ENCODE peak calls at places on chromosomes 11 and 22, in nine cellular contexts. S is spleen, E is Peyer's patch, V is A549, I is endothelial cell of umbilical vein, U is HepG2, Y is transverse colon, K is ovary, W is IMR-90. Q is an unnamed sample.

GRCh38 chr22:30017375-30017774 is 62.9 kb upstream of the HORMAD2 start:
- DNase-seq in S (no peak), E (no peak), V (no peak), I (peak), U (no peak), Y (no peak), K (no peak), W (peak), Q (no peak)

GRCh38 chr22:46156031-46156430 is 5.7 kb downstream of the PPARA start:
- DNase-seq in S (no peak), E (no peak), V (no peak), I (no peak), U (no peak), Y (no peak), K (no peak), W (no peak), Q (no peak)

GRCh38 chr11:134474070-134474860 is 62.2 kb upstream of the B3GAT1 start:
- DNase-seq in S (no peak), E (no peak), V (no peak), I (no peak), U (no peak), Y (no peak), K (no peak), W (no peak), Q (no peak)

GRCh38 chr11:8111636-8112035 is 30.6 kb downstream of the TUB start:
- DNase-seq in S (peak), E (no peak), V (no peak), I (no peak), U (no peak), Y (no peak), K (no peak), W (no peak), Q (no peak)

GRCh38 chr11:95650271-95650670 is 139.3 kb downstream of the FAM76B start:
- DNase-seq in S (no peak), E (no peak), V (no peak), I (peak), U (no peak), Y (no peak), K (no peak), W (no peak), Q (no peak)

GRCh38 chr11:1341928-1342524 is 32.6 kb upstream of the TOLLIP start:
- DNase-seq in S (no peak), E (no peak), V (peak), I (no peak), U (no peak), Y (no peak), K (no peak), W (peak), Q (peak)

GRCh38 chr11:92149996-92150395 is 74.6 kb upstream of the FAT3 start:
- DNase-seq in S (no peak), E (no peak), V (peak), I (no peak), U (no peak), Y (no peak), K (no peak), W (peak), Q (no peak)

GRCh38 chr11:32090774-32091370 is at the start of gene RCN1:
- DNase-seq in S (peak), E (peak), V (peak), I (peak), U (peak), Y (peak), K (peak), W (peak), Q (peak)

GRCh38 chr11:69516526-69516925 is 35.1 kb downstream of the LINC01488 start:
- DNase-seq in S (no peak), E (no peak), V (no peak), I (no peak), U (no peak), Y (no peak), K (no peak), W (peak), Q (peak)

GRCh38 chr11:2912038-2912410 is 17.2 kb downstream of the PHLDA2 start:
- DNase-seq in S (no peak), E (no peak), V (no peak), I (no peak), U (no peak), Y (no peak), K (no peak), W (no peak), Q (no peak)

GRCh38 chr11:122486793-122487495 is 168.6 kb upstream of the UBASH3B start:
- DNase-seq in S (no peak), E (no peak), V (peak), I (peak), U (no peak), Y (no peak), K (no peak), W (peak), Q (no peak)

GRCh38 chr11:34358258-34358665 is 452 bp upstream of the ABTB2 start:
- DNase-seq in S (peak), E (peak), V (peak), I (peak), U (peak), Y (peak), K (peak), W (peak), Q (peak)

GRCh38 chr11:67118059-67118766 is 850 bp upstream of the KDM2A start:
- DNase-seq in S (peak), E (peak), V (peak), I (peak), U (no peak), Y (peak), K (peak), W (no peak), Q (peak)

GRCh38 chr22:16774911-16775529 is 50.2 kb downstream of the XKR3 start:
- DNase-seq in S (no peak), E (no peak), V (no peak), I (no peak), U (no peak), Y (no peak), K (no peak), W (no peak), Q (no peak)

GRCh38 chr11:124586247-124586860 is 16.6 kb downstream of the OR8A1 start:
- DNase-seq in S (no peak), E (no peak), V (peak), I (peak), U (peak), Y (peak), K (no peak), W (peak), Q (peak)

GRCh38 chr11:35427158-35427557 is 7.8 kb upstream of the SLC1A2 start:
- DNase-seq in S (no peak), E (no peak), V (no peak), I (no peak), U (no peak), Y (no peak), K (no peak), W (peak), Q (no peak)

GRCh38 chr22:22087854-22088657 is 105.5 kb upstream of the TOP3B start:
- DNase-seq in S (no peak), E (no peak), V (no peak), I (no peak), U (peak), Y (no peak), K (no peak), W (no peak), Q (peak)

GRCh38 chr11:27699242-27699925 is 871 bp downstream of the BDNF start:
- DNase-seq in S (no peak), E (no peak), V (peak), I (peak), U (no peak), Y (no peak), K (no peak), W (peak), Q (no peak)

GRCh38 chr11:59528741-59529140 is 17.4 kb downstream of the OR4D9 start:
- DNase-seq in S (no peak), E (no peak), V (no peak), I (no peak), U (no peak), Y (no peak), K (no peak), W (no peak), Q (no peak)

GRCh38 chr22:42067706-42068350 is 2.8 kb downstream of the NAGA start:
- DNase-seq in S (peak), E (no peak), V (no peak), I (no peak), U (no peak), Y (no peak), K (no peak), W (no peak), Q (peak)

GRCh38 chr11:112439614-112440013 is 179.0 kb upstream of the PLET1 start:
- DNase-seq in S (no peak), E (no peak), V (no peak), I (no peak), U (no peak), Y (no peak), K (no peak), W (no peak), Q (no peak)

GRCh38 chr11:120034881-120035620 is 102.9 kb downstream of the TRIM29 start:
- DNase-seq in S (no peak), E (no peak), V (no peak), I (no peak), U (no peak), Y (no peak), K (no peak), W (no peak), Q (no peak)

GRCh38 chr22:23466351-23466750 is 113.7 kb downstream of the IGLL1 start:
- DNase-seq in S (no peak), E (no peak), V (no peak), I (no peak), U (no peak), Y (no peak), K (no peak), W (no peak), Q (no peak)

GRCh38 chr11:111335596-111335995 is 37.2 kb downstream of the POU2AF3 start:
- DNase-seq in S (no peak), E (no peak), V (no peak), I (no peak), U (no peak), Y (no peak), K (no peak), W (no peak), Q (no peak)

GRCh38 chr11:78893996-78894395 is 319.3 kb upstream of the NARS2 start:
- DNase-seq in S (no peak), E (no peak), V (no peak), I (no peak), U (no peak), Y (no peak), K (no peak), W (no peak), Q (no peak)

GRCh38 chr11:78350646-78351165 is 66.9 kb downstream of the GAB2 start:
- DNase-seq in S (no peak), E (no peak), V (no peak), I (peak), U (no peak), Y (no peak), K (no peak), W (peak), Q (no peak)

GRCh38 chr22:20021196-20022181 is 579 bp downstream of the TANGO2 start:
- DNase-seq in S (no peak), E (peak), V (no peak), I (peak), U (peak), Y (peak), K (no peak), W (peak), Q (peak)
- TF ChIP-seq POLR2A in S (no peak), E (no peak), V (no peak), I (no peak), U (no peak), Y (no peak), K (no peak), W (no peak), Q (peak)

DNA sequence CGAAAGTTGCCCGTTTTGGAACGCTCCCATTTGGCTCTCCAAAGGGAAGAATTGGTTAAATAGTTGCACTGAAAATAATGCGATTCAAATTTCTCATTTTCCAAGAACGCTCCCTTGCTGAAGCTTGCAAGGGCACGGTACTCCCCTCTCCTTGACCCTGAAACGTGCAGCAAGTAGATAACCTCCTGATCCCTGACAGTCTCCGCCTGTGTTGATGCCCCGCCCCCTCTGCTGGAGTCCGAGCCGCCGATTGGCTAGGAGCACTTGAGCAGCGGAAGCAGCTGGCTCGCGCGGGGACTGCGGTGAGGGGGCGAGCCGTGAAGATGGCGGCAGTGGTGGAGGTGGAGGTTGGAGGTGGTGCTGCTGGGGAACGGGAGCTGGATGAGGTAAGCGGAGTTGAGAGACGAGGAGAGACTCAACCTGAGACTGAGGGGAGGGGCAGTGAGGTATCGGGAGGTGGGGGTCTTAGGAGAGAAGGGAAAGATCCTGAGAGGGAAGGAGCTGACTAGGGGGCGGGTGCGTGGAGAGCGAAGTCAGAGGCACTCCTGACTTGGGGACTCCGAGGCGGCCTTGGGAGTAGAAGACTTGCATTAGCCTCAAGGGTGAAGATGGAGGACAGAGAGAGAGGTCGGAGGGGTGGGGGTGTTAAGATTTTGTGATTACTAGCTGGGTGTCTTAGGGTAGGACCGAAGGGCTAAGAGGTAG is at the start of gene RNF121:
- DNase-seq in S (peak), E (peak), V (peak), I (peak), U (peak), Y (peak), K (peak), W (peak), Q (peak)
- TF ChIP-seq POLR2A in S (no peak), E (peak), V (peak), I (no peak), U (peak), Y (peak), K (peak), W (peak), Q (peak)

GRCh38 chr11:118263694-118264567 is at the start of gene MPZL2:
- DNase-seq in S (peak), E (no peak), V (no peak), I (peak), U (peak), Y (peak), K (no peak), W (no peak), Q (peak)
- TF ChIP-seq POLR2A in S (no peak), E (peak), V (no peak), I (peak), U (peak), Y (peak), K (no peak), W (no peak), Q (peak)

DNA sequence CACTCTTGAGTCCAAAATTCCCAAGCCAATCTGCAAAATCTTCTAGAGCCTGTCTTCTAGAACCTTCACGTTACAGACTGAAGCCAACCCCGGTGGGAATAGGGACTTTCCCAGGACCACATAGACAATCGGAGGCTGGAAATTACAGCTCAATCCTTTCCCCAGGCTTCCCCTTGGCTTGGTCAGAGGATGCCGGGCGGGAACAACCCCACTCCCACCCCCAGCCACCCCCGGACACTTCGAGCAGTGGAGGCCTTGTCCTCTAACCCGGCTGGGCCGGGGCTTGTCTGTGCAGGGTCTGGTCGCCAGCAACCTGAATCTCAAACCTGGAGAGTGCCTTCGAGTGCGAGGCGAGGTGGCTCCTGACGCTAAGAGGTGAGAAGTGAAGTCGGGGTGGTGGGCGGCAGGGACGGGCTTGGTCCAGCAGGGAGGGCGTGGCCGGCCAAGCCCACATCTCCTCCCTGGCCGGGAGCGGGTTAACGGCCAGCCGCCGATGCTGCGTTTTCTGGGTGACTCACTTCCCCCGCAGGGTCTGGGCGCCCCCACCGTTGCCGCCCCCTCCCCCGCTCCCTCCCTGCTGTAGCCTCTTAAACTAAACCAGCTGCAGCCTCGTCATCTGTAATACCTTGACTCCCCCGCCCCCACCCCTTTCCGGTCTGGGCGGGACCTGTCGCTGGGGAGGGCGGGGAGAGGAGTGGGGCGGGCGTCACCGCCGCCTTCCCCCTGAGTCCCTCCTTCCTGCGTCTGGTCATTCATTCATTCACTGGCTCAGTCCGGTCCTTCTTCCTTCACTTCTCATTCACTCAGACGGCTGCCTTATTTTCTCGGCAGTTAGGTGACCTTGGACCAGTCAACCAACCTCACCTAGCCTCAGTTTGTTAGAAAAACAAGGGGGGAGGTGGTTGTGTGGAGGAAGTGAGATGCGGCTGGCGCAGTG is 1.5 kb downstream of the LGALS1 start:
- DNase-seq in S (peak), E (peak), V (peak), I (peak), U (peak), Y (peak), K (peak), W (peak), Q (peak)
- TF ChIP-seq POLR2A in S (no peak), E (no peak), V (peak), I (peak), U (no peak), Y (peak), K (no peak), W (peak), Q (peak)

DNA sequence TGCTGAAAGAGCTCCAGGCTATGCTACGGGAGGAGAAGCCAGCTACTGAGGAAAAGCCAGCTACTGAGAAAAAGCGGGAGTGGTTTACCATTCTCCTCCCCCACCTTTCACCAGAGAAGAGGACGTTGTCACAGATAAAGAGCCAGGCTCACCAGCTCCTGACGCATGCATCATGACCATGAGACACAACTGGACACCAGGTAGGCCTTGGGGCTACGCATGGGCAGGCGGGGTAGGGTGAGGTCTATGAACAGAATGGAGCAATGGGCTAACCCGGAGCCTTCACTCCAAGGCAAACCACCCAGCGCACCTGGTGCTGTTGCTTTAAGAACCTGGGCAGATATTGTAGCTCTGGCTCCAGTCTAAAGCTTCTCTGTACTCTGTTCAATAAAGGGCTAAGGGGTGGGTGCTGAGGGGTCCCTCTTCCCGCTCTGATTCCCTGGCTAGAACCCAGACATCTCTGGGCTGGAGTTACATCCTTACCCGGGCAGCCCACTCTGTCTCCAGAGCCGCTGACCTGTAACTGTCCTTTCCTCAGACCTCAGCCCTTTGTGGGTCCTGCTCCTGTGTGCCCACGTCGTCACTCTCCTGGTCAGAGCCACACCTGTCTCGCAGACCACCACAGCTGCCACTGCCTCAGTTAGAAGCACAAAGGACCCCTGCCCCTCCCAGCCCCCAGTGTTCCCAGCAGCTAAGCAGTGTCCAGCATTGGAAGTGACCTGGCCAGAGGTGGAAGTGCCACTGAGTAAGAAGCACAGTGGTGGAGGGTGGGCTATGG is 1.3 kb downstream of the IL18BP start:
- DNase-seq in S (no peak), E (no peak), V (no peak), I (no peak), U (no peak), Y (no peak), K (no peak), W (no peak), Q (no peak)
- TF ChIP-seq POLR2A in S (no peak), E (no peak), V (no peak), I (peak), U (no peak), Y (no peak), K (no peak), W (no peak), Q (no peak)

DNA sequence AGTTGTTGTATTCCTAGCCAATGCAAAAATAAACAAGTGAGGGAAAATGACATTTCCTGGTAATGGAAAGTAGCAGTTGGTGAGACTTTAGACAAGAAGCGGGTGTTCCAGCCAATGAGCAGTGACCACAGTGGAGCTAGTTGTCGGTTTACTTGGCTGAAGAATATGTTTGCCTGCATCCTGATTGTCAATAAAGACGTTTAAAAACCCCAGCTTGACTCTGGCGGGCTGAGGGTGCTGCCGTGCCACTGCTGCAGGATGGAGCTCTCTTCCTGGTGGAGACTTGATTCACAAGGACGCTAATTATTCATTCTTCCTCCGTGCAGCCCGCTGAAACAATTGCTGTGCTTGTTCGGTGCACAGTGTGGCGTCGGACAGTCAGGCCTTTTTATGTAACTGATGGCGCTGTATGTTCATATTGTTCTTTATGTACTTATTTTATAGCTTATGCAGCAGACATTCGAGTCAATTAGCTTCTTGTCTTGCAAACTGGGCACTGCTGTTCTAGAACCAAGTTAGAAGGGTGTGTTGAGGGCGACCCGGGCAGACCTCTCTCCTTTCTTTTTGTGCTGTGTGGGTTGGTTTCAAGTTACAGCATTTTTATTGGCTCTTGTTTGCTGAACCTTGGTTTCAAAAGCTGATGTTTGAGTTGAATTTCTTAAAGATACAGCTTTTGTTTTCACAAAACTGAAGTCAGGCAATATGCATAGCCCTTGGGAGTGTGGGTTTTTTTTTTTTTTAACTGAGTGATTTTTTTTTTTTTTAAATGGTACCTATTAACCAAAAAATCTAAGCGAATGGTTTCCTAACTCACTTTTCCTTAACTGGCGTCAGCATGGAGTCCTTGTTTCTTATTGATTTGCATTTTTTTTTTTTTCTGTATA is 153.9 kb downstream of the TEAD1 start:
- DNase-seq in S (no peak), E (no peak), V (peak), I (peak), U (peak), Y (peak), K (peak), W (peak), Q (peak)
- TF ChIP-seq POLR2A in S (no peak), E (peak), V (no peak), I (peak), U (peak), Y (peak), K (no peak), W (no peak), Q (no peak)